ENCODE peak calls at places on chromosomes 4 and X, in five cellular contexts. S, A, G, E and J are unnamed samples. For H3K36me3 and H3K27me3, the result is how much of the 10 kb centered on the place peaks cover.

GRCh38 chr4:14415146-14415545 is 587.1 kb upstream of the CPEB2 start:
- DNase-seq in S (no peak), A (no peak), G (peak), E (peak), J (peak)

GRCh38 chr4:77177196-77177595 is 20.2 kb downstream of the CCNG2 start:
- DNase-seq in S (no peak), A (no peak), G (peak), E (no peak), J (no peak)

GRCh38 chr4:17702666-17703065 is 78.8 kb downstream of the FAM184B start:
- DNase-seq in S (no peak), A (no peak), G (no peak), E (no peak), J (no peak)

GRCh38 chr4:142900622-142901021 is 54.5 kb upstream of the INPP4B start:
- DNase-seq in S (no peak), A (no peak), G (no peak), E (no peak), J (no peak)

GRCh38 chrX:80206647-80207046 is 192.1 kb downstream of the TBX22 start:
- DNase-seq in S (no peak), A (no peak), G (no peak), E (no peak), J (no peak)

GRCh38 chrX:2751291-2751690 is 549 bp upstream of the XG start:
- DNase-seq in S (no peak), A (no peak), G (no peak), E (no peak), J (no peak)

GRCh38 chr4:19982556-19982955 is 269.1 kb upstream of the SLIT2 start:
- DNase-seq in S (no peak), A (no peak), G (no peak), E (no peak), J (no peak)

GRCh38 chrX:17587352-17587751 is 149.9 kb upstream of the SCML1 start:
- DNase-seq in S (no peak), A (no peak), G (no peak), E (no peak), J (no peak)

GRCh38 chr4:88296413-88297052 is 12.2 kb upstream of the PPM1K start:
- DNase-seq in S (no peak), A (no peak), G (no peak), E (no peak), J (no peak)

GRCh38 chr4:177118596-177118995 is 191.1 kb upstream of the NEIL3 start:
- DNase-seq in S (no peak), A (no peak), G (no peak), E (no peak), J (no peak)

GRCh38 chrX:119870626-119871131 is 854 bp downstream of the RNF113A start:
- DNase-seq in S (no peak), A (no peak), G (no peak), E (peak), J (peak)

GRCh38 chrX:21528076-21528475 is 130.1 kb downstream of the KLHL34 start:
- DNase-seq in S (no peak), A (no peak), G (no peak), E (no peak), J (no peak)

GRCh38 chr4:183349673-183350072 is 27.4 kb upstream of the CLDN24 start:
- DNase-seq in S (no peak), A (no peak), G (no peak), E (no peak), J (no peak)

GRCh38 chr4:1675802-1676137 is 8.3 kb downstream of the FAM53A start:
- DNase-seq in S (no peak), A (no peak), G (no peak), E (no peak), J (peak)

GRCh38 chrX:6226053-6226645 is 2.5 kb downstream of the NLGN4X start:
- DNase-seq in S (no peak), A (no peak), G (peak), E (peak), J (peak)

GRCh38 chr4:5782829-5783476 is 72.0 kb downstream of the EVC start:
- DNase-seq in S (no peak), A (peak), G (no peak), E (no peak), J (no peak)

GRCh38 chr4:184267206-184267608 is 49.5 kb upstream of the ENPP6 start:
- DNase-seq in S (no peak), A (no peak), G (no peak), E (no peak), J (no peak)

DNA sequence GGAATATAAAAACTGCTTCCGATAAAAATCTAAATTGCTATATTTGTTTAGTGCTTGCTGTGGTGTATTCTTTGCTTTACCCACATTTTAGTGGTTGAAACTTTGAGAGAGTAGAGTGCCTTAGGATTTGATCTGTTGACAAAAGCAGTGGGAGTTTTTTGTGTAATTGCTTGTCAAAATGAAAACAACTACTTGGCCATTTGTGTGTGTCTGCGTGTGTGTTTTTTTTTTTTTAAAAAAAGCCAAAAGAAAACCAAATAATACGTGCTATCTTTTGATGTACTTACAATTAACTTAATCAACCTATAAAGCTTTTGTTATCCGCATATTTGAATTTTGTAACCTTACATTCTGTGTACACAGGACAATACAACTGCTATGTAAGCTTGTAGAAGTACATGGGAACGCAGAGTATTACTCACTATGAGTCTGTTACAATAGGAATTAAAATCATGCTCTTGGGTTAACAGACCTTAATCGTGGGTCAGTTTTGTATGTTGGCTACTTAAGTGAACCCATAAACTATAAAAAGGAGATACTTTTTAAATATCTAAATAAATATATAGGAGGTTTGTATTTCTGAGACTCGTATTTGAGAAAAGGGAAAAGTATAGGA is 353.5 kb downstream of the ARHGAP24 start:
- DNase-seq in S (no peak), A (no peak), G (no peak), E (no peak), J (no peak)
- H3K4me3 ChIP-seq in S (peak), A (peak), G (no peak), E (no peak), J (no peak)

GRCh38 chr4:102606846-102607440 is 105.8 kb downstream of the NFKB1 start:
- DNase-seq in S (no peak), A (no peak), G (no peak), E (no peak), J (no peak)

GRCh38 chr4:102610007-102610406 is 108.8 kb downstream of the NFKB1 start:
- DNase-seq in S (no peak), A (no peak), G (no peak), E (no peak), J (no peak)

GRCh38 chr4:102606261-102606660 is 105.1 kb downstream of the NFKB1 start:
- DNase-seq in S (no peak), A (no peak), G (no peak), E (no peak), J (no peak)

GRCh38 chr4:102610476-102610875 is 109.3 kb downstream of the NFKB1 start:
- DNase-seq in S (no peak), A (no peak), G (no peak), E (peak), J (no peak)

GRCh38 chr4:102608190-102608589 is 107.0 kb downstream of the NFKB1 start:
- DNase-seq in S (no peak), A (no peak), G (no peak), E (no peak), J (no peak)
- H3K36me3 ChIP-seq in S (under half), A (half or more), G (under half), E (under half), J (under half)

GRCh38 chrX:110858565-110858964 is 62.9 kb upstream of the CHRDL1 start:
- DNase-seq in S (no peak), A (no peak), G (no peak), E (no peak), J (no peak)

GRCh38 chrX:110866421-110866820 is 70.8 kb upstream of the CHRDL1 start:
- DNase-seq in S (no peak), A (no peak), G (no peak), E (no peak), J (no peak)

GRCh38 chrX:110863883-110864282 is 68.3 kb upstream of the CHRDL1 start:
- DNase-seq in S (no peak), A (no peak), G (no peak), E (no peak), J (no peak)
- H3K27me3 ChIP-seq in S (under half), A (under half), G (under half), E (under half), J (under half)

DNA sequence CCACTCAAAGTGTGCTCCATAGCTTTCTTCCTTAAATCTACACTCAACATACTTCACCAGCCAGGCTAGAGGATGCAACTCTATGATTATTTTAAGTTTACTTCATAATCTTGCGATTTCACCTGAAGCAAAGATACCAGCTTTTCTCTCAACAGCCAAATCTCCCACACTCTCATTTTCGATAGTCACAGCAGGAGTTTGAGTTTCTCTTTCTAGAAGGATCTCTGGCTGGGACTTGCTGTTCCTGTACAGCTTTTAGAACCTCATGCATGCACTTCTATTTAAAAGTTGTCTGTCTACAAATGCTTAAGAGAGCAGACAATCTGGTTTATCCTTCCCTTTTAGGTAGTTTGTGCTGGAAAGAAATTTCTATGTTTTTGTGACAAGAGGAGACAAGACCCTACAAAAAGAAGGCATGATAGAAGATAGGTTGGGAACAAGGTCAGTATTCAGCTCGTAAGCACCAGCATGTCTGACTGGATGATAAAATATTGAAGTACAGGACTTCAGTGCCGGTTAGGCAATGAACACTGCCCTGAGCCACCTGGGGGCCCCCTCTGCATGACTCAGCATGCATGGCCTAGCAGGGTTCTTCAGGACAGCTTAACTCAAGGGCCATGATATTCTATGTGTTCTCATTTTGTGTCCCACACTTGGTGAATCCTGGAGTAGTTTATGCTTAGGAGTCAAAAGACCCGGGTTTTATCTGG is 65.6 kb downstream of the ATXN3L start:
- DNase-seq in S (no peak), A (peak), G (no peak), E (no peak), J (no peak)
- H3K4me3 ChIP-seq in S (no peak), A (no peak), G (no peak), E (no peak), J (no peak)